ENCODE peak calls at places on chromosome 11, in eight cellular contexts. N is HCT116, X is A549, W is endothelial cell of umbilical vein, G is HepG2, Q is SK-N-SH, Y is GM12878, P is H1. K is an unnamed sample.
A peak's percentile ranks its signal among the peaks of the same experiment; 100 is the strongest.

GRCh38 chr11:61447601-61448551 is 18.0 kb downstream of the SDHAF2 start:
- DNase-seq in N (no peak), X (no peak), W (no peak), G (no peak), Q (no peak), Y (no peak), P (no peak), K (no peak)

GRCh38 chr11:101444164-101444563 is 139.6 kb downstream of the TRPC6 start:
- DNase-seq in N (no peak), X (no peak), W (no peak), G (no peak), Q (no peak), Y (no peak), P (no peak), K (peak; percentile 3)

GRCh38 chr11:36060926-36061325 is 117.1 kb downstream of the LDLRAD3 start:
- DNase-seq in N (no peak), X (no peak), W (no peak), G (no peak), Q (no peak), Y (no peak), P (no peak), K (peak; percentile 19)

GRCh38 chr11:85029964-85030363 is 597.2 kb downstream of the DLG2 start:
- DNase-seq in N (no peak), X (no peak), W (no peak), G (peak; percentile 1), Q (no peak), Y (no peak), P (no peak), K (peak; percentile 15)

GRCh38 chr11:33266418-33267215 is 9.4 kb downstream of the HIPK3 start:
- DNase-seq in N (no peak), X (no peak), W (no peak), G (peak; percentile 75), Q (no peak), Y (no peak), P (no peak), K (peak; percentile 72)

GRCh38 chr11:133576351-133576750 is 44.0 kb upstream of the OPCML start:
- DNase-seq in N (no peak), X (no peak), W (no peak), G (no peak), Q (peak; percentile 17), Y (no peak), P (peak; percentile 91), K (peak; percentile 14)

GRCh38 chr11:3341298-3341697 is 37.6 kb downstream of the ZNF195 start:
- DNase-seq in N (peak; percentile 18), X (no peak), W (peak; percentile 43), G (peak; percentile 28), Q (peak; percentile 65), Y (no peak), P (peak; percentile 92), K (peak; percentile 71)

GRCh38 chr11:22787565-22788162 is 41.9 kb downstream of the SVIP start:
- DNase-seq in N (peak; percentile 22), X (peak; percentile 8), W (peak; percentile 61), G (peak; percentile 45), Q (peak; percentile 46), Y (no peak), P (no peak), K (peak; percentile 36)

GRCh38 chr11:131499199-131499598 is 128.8 kb downstream of the NTM start:
- DNase-seq in N (no peak), X (no peak), W (no peak), G (no peak), Q (no peak), Y (no peak), P (no peak), K (peak; percentile 47)

DNA sequence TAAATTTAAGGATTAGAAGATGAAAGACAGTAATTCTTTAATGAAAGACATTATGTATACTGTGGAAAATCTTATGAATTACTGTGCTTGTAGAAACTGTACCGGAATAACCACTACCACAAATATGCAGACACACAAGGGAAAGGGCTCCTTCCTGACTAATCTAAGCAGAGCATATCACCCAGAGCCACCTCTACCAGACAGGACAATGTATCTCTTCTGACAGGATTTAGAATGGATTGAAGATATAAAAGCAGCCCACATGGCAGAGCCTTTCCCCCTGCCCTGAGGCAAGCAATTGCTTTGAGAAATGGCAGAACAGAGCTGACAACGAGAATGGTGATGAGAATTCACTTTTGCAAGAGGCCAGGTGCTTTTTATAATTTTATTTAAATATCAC is 144.1 kb downstream of the NOX4 start:
- DNase-seq in N (no peak), X (no peak), W (no peak), G (no peak), Q (peak; percentile 1), Y (no peak), P (no peak), K (no peak)
- H3K4me3 ChIP-seq in N (no peak overlapping the region), X (no peak overlapping the region), W (no peak overlapping the region), G (no peak overlapping the region), Q (no peak overlapping the region), Y (no peak overlapping the region), P (no peak overlapping the region), K (no peak overlapping the region)

DNA sequence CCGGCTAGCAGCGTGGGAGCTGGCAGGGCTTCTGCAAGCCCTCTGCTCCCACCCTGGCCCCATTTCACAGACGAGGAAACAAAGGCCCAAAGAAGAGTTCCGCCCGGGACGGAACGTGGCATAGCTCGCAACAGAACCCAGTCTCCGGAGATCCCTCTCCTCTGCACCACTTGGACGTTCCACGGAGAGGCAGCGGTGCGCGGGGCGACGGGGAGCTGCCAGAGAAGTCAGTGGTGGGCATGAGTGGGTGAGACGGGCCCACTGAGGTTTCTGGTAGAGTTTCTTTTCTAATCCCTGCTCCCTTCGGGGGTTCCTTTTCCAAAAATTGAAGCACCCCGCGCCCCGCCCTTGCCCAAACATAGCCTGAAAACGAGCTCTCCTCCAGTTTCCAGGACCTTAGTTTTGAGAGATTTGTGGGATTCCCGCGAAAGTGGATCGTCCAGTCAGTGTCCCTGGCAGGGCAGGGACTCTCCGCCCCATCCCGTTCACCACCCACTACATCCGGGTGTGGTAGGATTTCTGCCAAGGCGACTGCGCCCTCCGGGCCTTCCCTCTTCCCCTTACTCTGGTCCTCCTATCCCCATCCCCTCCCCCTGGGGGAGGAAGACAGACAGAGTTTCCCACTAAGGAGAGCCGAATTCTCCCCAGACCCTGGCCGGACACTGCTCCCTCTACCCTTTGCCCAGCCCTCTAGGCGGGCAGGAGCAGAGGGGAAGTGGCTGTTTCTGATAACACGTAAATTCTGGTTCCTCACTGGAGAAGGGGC is 764 bp upstream of the NECTIN1 start:
- DNase-seq in N (peak; percentile 32), X (peak; percentile 48), W (peak; percentile 61), G (no peak), Q (peak; percentile 85), Y (no peak), P (peak; percentile 62), K (no peak)
- TF ChIP-seq CTCF in N (no peak), X (peak; percentile 33), W (no peak), G (no peak), Q (no peak), Y (no peak), P (no peak), K (no peak)

GRCh38 chr11:8828580-8829358 is 82.2 kb upstream of the AKIP1 start:
- DNase-seq in N (no peak), X (no peak), W (no peak), G (no peak), Q (no peak), Y (no peak), P (no peak), K (peak; percentile 21)
- TF ChIP-seq MAX in N (no peak), X (no peak), W (no peak), G (no peak), Q (no peak), Y (no peak), P (no peak), K (no peak)

DNA sequence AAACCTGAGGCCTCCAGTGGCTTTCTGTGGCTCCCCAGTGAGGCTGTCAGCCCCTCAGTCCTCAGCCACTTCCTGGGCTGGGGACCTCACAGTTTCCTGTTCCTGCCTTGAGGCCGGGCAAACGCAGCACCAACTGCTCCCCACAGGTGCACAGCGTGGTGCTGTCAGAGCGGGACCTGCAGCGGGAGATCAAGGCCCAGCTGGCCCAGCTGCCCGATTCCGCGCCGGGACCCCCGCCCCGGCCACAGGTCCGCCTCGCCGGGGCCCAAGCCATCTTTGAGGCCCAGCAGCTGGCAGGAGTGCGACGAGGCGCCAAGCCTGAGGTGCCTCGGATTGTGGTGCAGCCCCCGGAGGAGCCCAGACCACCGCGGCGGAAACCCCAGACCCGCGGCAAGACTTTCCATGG is 5.4 kb downstream of the TBC1D10C start:
- DNase-seq in N (no peak), X (no peak), W (no peak), G (no peak), Q (no peak), Y (no peak), P (no peak), K (peak; percentile 92)
- H3K4me3 ChIP-seq in N (no peak overlapping the region), X (no peak overlapping the region), W (no peak overlapping the region), G (no peak overlapping the region), Q (no peak overlapping the region), Y (peak overlapping the region; percentile 48), P (no peak overlapping the region), K (peak overlapping the region; percentile 63)

GRCh38 chr11:111926505-111927391 is 8.0 kb downstream of the C11orf52 start:
- DNase-seq in N (peak; percentile 93), X (peak; percentile 85), W (peak; percentile 98), G (peak; percentile 93), Q (peak; percentile 97), Y (peak; percentile 84), P (peak; percentile 97), K (peak; percentile 98)
- TF ChIP-seq CTCF in N (no peak), X (no peak), W (no peak), G (no peak), Q (peak; percentile 9), Y (no peak), P (peak; percentile 2), K (no peak)

DNA sequence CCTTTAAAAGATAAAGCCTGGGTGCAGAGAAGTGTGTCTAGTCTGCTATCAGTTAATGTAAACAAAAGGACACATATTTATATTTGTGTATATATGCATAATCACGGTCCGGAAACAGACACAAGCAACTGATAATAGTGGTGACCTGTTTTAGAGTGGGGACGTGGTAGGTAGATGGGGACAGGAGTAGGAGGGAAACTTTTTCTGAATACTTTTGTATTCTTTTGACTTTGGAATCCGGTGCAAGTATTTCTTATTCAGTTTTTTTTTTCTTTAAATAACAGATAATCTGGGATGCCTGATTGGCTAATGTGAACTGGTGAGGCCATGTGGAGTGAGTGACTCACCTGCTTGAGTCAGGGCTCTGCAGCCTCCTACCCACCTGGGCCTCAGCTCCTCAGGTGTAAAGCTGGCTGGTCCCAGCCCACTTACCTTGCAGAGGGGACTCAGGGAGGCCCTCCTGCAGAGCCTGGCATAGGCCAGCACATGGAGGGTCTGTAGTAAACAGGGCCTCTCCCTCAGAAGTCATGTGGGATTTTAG is 15.3 kb downstream of the MICAL2 start:
- DNase-seq in N (peak; percentile 29), X (no peak), W (no peak), G (no peak), Q (no peak), Y (no peak), P (no peak), K (no peak)
- TF ChIP-seq MAX in N (peak; percentile 44), X (no peak), W (no peak), G (no peak), Q (no peak), Y (no peak), P (no peak), K (no peak)

DNA sequence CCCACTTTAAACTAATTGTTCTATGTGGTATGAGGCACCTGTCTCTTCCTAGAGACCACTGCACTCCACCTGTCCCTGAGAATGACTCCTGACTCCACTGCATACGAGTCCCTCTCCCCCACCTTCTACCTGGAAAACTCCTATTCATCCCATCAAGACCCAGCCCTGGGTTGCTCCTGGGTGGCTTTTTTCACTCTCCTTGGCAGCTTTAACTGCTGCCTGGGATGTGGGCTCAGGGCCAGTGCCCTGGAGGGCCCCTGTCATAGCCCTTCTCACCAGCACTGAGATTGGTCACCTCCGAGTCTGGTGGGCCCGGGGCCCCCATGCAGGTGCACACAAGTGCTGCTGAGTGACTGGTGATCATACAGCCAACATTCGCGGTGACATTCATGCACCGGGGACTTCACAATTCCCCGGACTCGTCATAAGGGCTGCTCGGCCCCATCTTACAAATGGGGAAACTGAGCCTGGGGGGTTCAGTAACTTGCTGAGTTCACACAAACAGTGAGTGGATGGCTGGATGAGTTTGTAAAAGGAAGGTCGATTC is 25.9 kb upstream of the TOLLIP start:
- DNase-seq in N (no peak), X (no peak), W (no peak), G (no peak), Q (peak; percentile 15), Y (no peak), P (no peak), K (no peak)
- H3K4me3 ChIP-seq in N (no peak overlapping the region), X (peak overlapping the region; percentile 58), W (no peak overlapping the region), G (peak overlapping the region; percentile 58), Q (peak overlapping the region; percentile 39), Y (peak overlapping the region; percentile 50), P (peak overlapping the region; percentile 64), K (peak overlapping the region; percentile 36)